ENCODE peak calls at places on chromosomes 2 and 18, in ten cellular contexts. I, P, Q, G, U, K, S, E, L and J are unnamed samples.

GRCh38 chr2:181882621-181883020 is 8.9 kb upstream of the ITPRID2 start:
- DNase-seq in I (no peak), P (no peak), Q (no peak), G (no peak), U (no peak), K (no peak), S (no peak), E (no peak), L (no peak), J (no peak)

GRCh38 chr2:119469661-119470297 is 38.1 kb downstream of the TMEM37 start:
- DNase-seq in I (no peak), P (no peak), Q (no peak), G (no peak), U (no peak), K (no peak), S (no peak), E (no peak), L (no peak), J (no peak)

GRCh38 chr18:12842459-12843380 is 41.3 kb downstream of the PTPN2 start:
- DNase-seq in I (peak), P (no peak), Q (no peak), G (no peak), U (no peak), K (no peak), S (no peak), E (no peak), L (no peak), J (no peak)

GRCh38 chr2:98559581-98559980 is 48.7 kb downstream of the COA5 start:
- DNase-seq in I (peak), P (no peak), Q (no peak), G (no peak), U (peak), K (no peak), S (no peak), E (no peak), L (no peak), J (no peak)

GRCh38 chr2:105114551-105114950 is 76.7 kb downstream of the MRPS9 start:
- DNase-seq in I (peak), P (peak), Q (no peak), G (no peak), U (no peak), K (no peak), S (no peak), E (no peak), L (peak), J (no peak)

GRCh38 chr2:218827701-218828476 is 3.7 kb downstream of the PRKAG3 start:
- DNase-seq in I (no peak), P (no peak), Q (no peak), G (no peak), U (no peak), K (no peak), S (no peak), E (no peak), L (no peak), J (no peak)

GRCh38 chr2:229665158-229665557 is 49.2 kb downstream of the DNER start:
- DNase-seq in I (no peak), P (no peak), Q (no peak), G (no peak), U (no peak), K (no peak), S (no peak), E (no peak), L (no peak), J (no peak)

GRCh38 chr18:21831413-21831831 is 90.8 kb downstream of the MIB1 start:
- DNase-seq in I (no peak), P (no peak), Q (no peak), G (no peak), U (no peak), K (no peak), S (no peak), E (no peak), L (no peak), J (peak)

GRCh38 chr2:61620244-61621159 is 82.3 kb upstream of the XPO1 start:
- DNase-seq in I (peak), P (peak), Q (no peak), G (no peak), U (no peak), K (no peak), S (no peak), E (no peak), L (peak), J (no peak)

GRCh38 chr18:21112140-21112473 is 494 bp upstream of the ROCK1 start:
- DNase-seq in I (no peak), P (no peak), Q (no peak), G (no peak), U (no peak), K (no peak), S (no peak), E (peak), L (no peak), J (no peak)

GRCh38 chr2:218834685-218835084 is 3.1 kb upstream of the PRKAG3 start:
- DNase-seq in I (no peak), P (no peak), Q (no peak), G (no peak), U (no peak), K (no peak), S (no peak), E (no peak), L (no peak), J (no peak)

GRCh38 chr2:164485541-164485940 is 135.7 kb downstream of the GRB14 start:
- DNase-seq in I (peak), P (no peak), Q (no peak), G (no peak), U (no peak), K (no peak), S (no peak), E (no peak), L (no peak), J (no peak)

GRCh38 chr2:108324531-108325256 is 36.0 kb downstream of the SULT1C2 start:
- DNase-seq in I (peak), P (no peak), Q (no peak), G (no peak), U (no peak), K (no peak), S (no peak), E (no peak), L (peak), J (no peak)

GRCh38 chr18:31652875-31653274 is 31.5 kb downstream of the B4GALT6 start:
- DNase-seq in I (no peak), P (no peak), Q (no peak), G (no peak), U (no peak), K (no peak), S (no peak), E (no peak), L (no peak), J (no peak)